ENCODE peak calls at places on chromosomes 11 and 22, in five cellular contexts. One of them, this sample, is unnamed.

GRCh38 chr22:49827853-49828598 is at the start of gene BRD1:
- DNase-seq in activated naive CD4-positive, alpha-beta T cell: no peak
- DNase-seq in BJ: no peak
- DNase-seq in HTR-8/SVneo: peak
- DNase-seq in T1000: no peak
- DNase-seq in this sample: peak

GRCh38 chr11:3227568-3228444 is 4.4 kb downstream of the MRGPRE start:
- DNase-seq in activated naive CD4-positive, alpha-beta T cell: no peak
- DNase-seq in BJ: no peak
- DNase-seq in HTR-8/SVneo: no peak
- DNase-seq in T1000: no peak
- DNase-seq in this sample: peak

GRCh38 chr11:35605691-35606090 is 12.6 kb upstream of the FJX1 start:
- DNase-seq in activated naive CD4-positive, alpha-beta T cell: no peak
- DNase-seq in BJ: no peak
- DNase-seq in HTR-8/SVneo: no peak
- DNase-seq in T1000: no peak
- DNase-seq in this sample: no peak

GRCh38 chr22:30859714-30860095 is 108.9 kb downstream of the MORC2 start:
- DNase-seq in activated naive CD4-positive, alpha-beta T cell: no peak
- DNase-seq in BJ: no peak
- DNase-seq in HTR-8/SVneo: no peak
- DNase-seq in T1000: no peak
- DNase-seq in this sample: no peak

GRCh38 chr22:45867118-45867905 is 109.7 kb downstream of the WNT7B start:
- DNase-seq in activated naive CD4-positive, alpha-beta T cell: no peak
- DNase-seq in BJ: no peak
- DNase-seq in HTR-8/SVneo: no peak
- DNase-seq in T1000: no peak
- DNase-seq in this sample: no peak

GRCh38 chr11:14148653-14149273 is 186.2 kb downstream of the SPON1 start:
- DNase-seq in activated naive CD4-positive, alpha-beta T cell: no peak
- DNase-seq in BJ: no peak
- DNase-seq in HTR-8/SVneo: peak
- DNase-seq in T1000: no peak
- DNase-seq in this sample: peak

GRCh38 chr11:61896665-61897386 is 5.5 kb upstream of the FADS3 start:
- DNase-seq in activated naive CD4-positive, alpha-beta T cell: no peak
- DNase-seq in BJ: no peak
- DNase-seq in HTR-8/SVneo: no peak
- DNase-seq in T1000: no peak
- DNase-seq in this sample: no peak

GRCh38 chr11:9530901-9531625 is 42.4 kb upstream of the WEE1 start:
- DNase-seq in activated naive CD4-positive, alpha-beta T cell: no peak
- DNase-seq in BJ: no peak
- DNase-seq in HTR-8/SVneo: no peak
- DNase-seq in T1000: no peak
- DNase-seq in this sample: no peak

GRCh38 chr11:36123353-36124220 is 165.6 kb downstream of the COMMD9 start:
- DNase-seq in activated naive CD4-positive, alpha-beta T cell: no peak
- DNase-seq in BJ: no peak
- DNase-seq in HTR-8/SVneo: no peak
- DNase-seq in T1000: no peak
- DNase-seq in this sample: no peak

GRCh38 chr11:65793144-65793581 is 6.3 kb downstream of the OVOL1 start:
- DNase-seq in activated naive CD4-positive, alpha-beta T cell: no peak
- DNase-seq in BJ: no peak
- DNase-seq in HTR-8/SVneo: no peak
- DNase-seq in T1000: no peak
- DNase-seq in this sample: no peak

GRCh38 chr11:71199226-71199815 is 53.1 kb downstream of the SHANK2 start:
- DNase-seq in activated naive CD4-positive, alpha-beta T cell: no peak
- DNase-seq in BJ: no peak
- DNase-seq in HTR-8/SVneo: no peak
- DNase-seq in T1000: no peak
- DNase-seq in this sample: no peak

GRCh38 chr11:94128746-94129504 is at the start of gene PANX1:
- DNase-seq in activated naive CD4-positive, alpha-beta T cell: peak
- DNase-seq in BJ: peak
- DNase-seq in HTR-8/SVneo: peak
- DNase-seq in T1000: peak
- DNase-seq in this sample: peak

GRCh38 chr11:3609416-3610265 is 32.2 kb downstream of the ART5 start:
- DNase-seq in activated naive CD4-positive, alpha-beta T cell: no peak
- DNase-seq in BJ: no peak
- DNase-seq in HTR-8/SVneo: peak
- DNase-seq in T1000: no peak
- DNase-seq in this sample: peak

GRCh38 chr22:40635008-40635939 is 1.2 kb downstream of the MRTFA start:
- DNase-seq in activated naive CD4-positive, alpha-beta T cell: no peak
- DNase-seq in BJ: no peak
- DNase-seq in HTR-8/SVneo: no peak
- DNase-seq in T1000: no peak
- DNase-seq in this sample: no peak

GRCh38 chr11:119933584-119933983 is 204.3 kb downstream of the TRIM29 start:
- DNase-seq in activated naive CD4-positive, alpha-beta T cell: no peak
- DNase-seq in BJ: no peak
- DNase-seq in HTR-8/SVneo: no peak
- DNase-seq in T1000: no peak
- DNase-seq in this sample: no peak

GRCh38 chr11:134566311-134566710 is 154.3 kb upstream of the B3GAT1 start:
- DNase-seq in activated naive CD4-positive, alpha-beta T cell: no peak
- DNase-seq in BJ: no peak
- DNase-seq in HTR-8/SVneo: no peak
- DNase-seq in T1000: no peak
- DNase-seq in this sample: no peak

GRCh38 chr11:114284914-114285313 is 11.3 kb upstream of the NNMT start:
- DNase-seq in activated naive CD4-positive, alpha-beta T cell: no peak
- DNase-seq in BJ: no peak
- DNase-seq in HTR-8/SVneo: no peak
- DNase-seq in T1000: no peak
- DNase-seq in this sample: no peak

GRCh38 chr22:38219644-38220043 is 17.9 kb downstream of the MAFF start:
- DNase-seq in activated naive CD4-positive, alpha-beta T cell: no peak
- DNase-seq in BJ: no peak
- DNase-seq in HTR-8/SVneo: no peak
- DNase-seq in T1000: no peak
- DNase-seq in this sample: no peak

GRCh38 chr11:10309163-10310093 is 4.6 kb downstream of the ADM start:
- DNase-seq in activated naive CD4-positive, alpha-beta T cell: no peak
- DNase-seq in BJ: peak
- DNase-seq in HTR-8/SVneo: no peak
- DNase-seq in T1000: peak
- DNase-seq in this sample: no peak